ENCODE peak calls at places on chromosome 9, in nine cellular contexts. P is ELF-1, X is activated T-cell treated with anti-CD3 and anti-CD28 coated beads for 4 hours, T is neural progenitor cell, R is left cardiac atrium, S is NCI-H510A treated with DMSO at 0.1 percent for 48 hours, G is left lobe of liver, Q is NCI-H1105 treated with DMSO at 0.1 percent for 48 hours, V is NCI-H1694. J is an unnamed sample.

GRCh38 chr9:132341177-132341840 is 13.5 kb downstream of the SETX start:
- DNase-seq in Q (peak; percentile 12), R (no peak), X (no peak), V (no peak), S (no peak), P (no peak), G (no peak), T (no peak), J (no peak)

GRCh38 chr9:122378236-122378635 is 7.4 kb downstream of the PTGS1 start:
- DNase-seq in V (no peak), P (no peak), X (no peak), G (no peak), Q (no peak), T (no peak), S (no peak), R (no peak), J (no peak)

GRCh38 chr9:120901704-120902103 is 24.7 kb upstream of the PHF19 start:
- DNase-seq in P (no peak), T (no peak), G (no peak), V (no peak), S (peak; percentile 93), X (no peak), Q (no peak), R (no peak), J (no peak)

GRCh38 chr9:114953917-114954316 is 23.5 kb upstream of the TNFSF8 start:
- DNase-seq in Q (no peak), X (no peak), V (no peak), R (peak; percentile 24), G (no peak), S (no peak), T (no peak), P (no peak), J (peak; percentile 81)

GRCh38 chr9:22416692-22417060 is 29.9 kb upstream of the DMRTA1 start:
- DNase-seq in T (peak; percentile 27), V (no peak), X (no peak), Q (no peak), G (no peak), R (no peak), S (no peak), P (no peak), J (no peak)

GRCh38 chr9:69380301-69380700 is 55.3 kb downstream of the ENTREP1 start:
- DNase-seq in S (peak; percentile 14), T (no peak), X (no peak), Q (no peak), V (no peak), P (no peak), G (no peak), R (no peak), J (no peak)

GRCh38 chr9:859251-859650 is 17.8 kb downstream of the DMRT1 start:
- DNase-seq in X (no peak), Q (no peak), S (no peak), R (no peak), G (no peak), V (no peak), T (no peak), P (no peak), J (no peak)

GRCh38 chr9:32426278-32426939 is 42.0 kb downstream of the ACO1 start:
- DNase-seq in X (no peak), V (no peak), T (no peak), Q (no peak), G (peak; percentile 92), S (no peak), P (no peak), R (peak; percentile 31), J (peak; percentile 98)

GRCh38 chr9:124489222-124489621 is 18.0 kb downstream of the NR5A1 start:
- DNase-seq in X (no peak), P (no peak), T (no peak), S (no peak), V (no peak), R (no peak), Q (no peak), G (no peak), J (peak; percentile 20)

GRCh38 chr9:127875306-127875966 is 2.0 kb downstream of the AK1 start:
- DNase-seq in S (no peak), T (no peak), G (no peak), Q (no peak), P (no peak), V (no peak), X (no peak), R (no peak), J (peak; percentile 75)

GRCh38 chr9:112971415-112971814 is 40.6 kb downstream of the ZNF883 start:
- DNase-seq in V (no peak), X (no peak), G (no peak), Q (peak; percentile 21), S (no peak), T (peak; percentile 54), P (peak; percentile 38), R (no peak), J (no peak)

GRCh38 chr9:21590058-21590996 is 108.2 kb upstream of the IFNE start:
- DNase-seq in V (no peak), R (no peak), Q (no peak), G (no peak), T (no peak), P (no peak), S (no peak), X (no peak), J (no peak)

GRCh38 chr9:122051401-122052346 is 41.4 kb downstream of the TTLL11 start:
- DNase-seq in Q (no peak), V (no peak), P (no peak), G (no peak), R (no peak), S (no peak), X (no peak), T (no peak), J (peak; percentile 75)

GRCh38 chr9:124350485-124351263 is 64.6 kb downstream of the PSMB7 start:
- DNase-seq in S (no peak), T (no peak), X (no peak), G (no peak), R (no peak), V (no peak), Q (no peak), P (no peak), J (no peak)

GRCh38 chr9:34636791-34637355 is 714 bp downstream of the SIGMAR1 start:
- DNase-seq in X (no peak), S (no peak), Q (peak; percentile 30), G (no peak), T (no peak), V (no peak), P (no peak), R (no peak), J (no peak)